ENCODE peak calls at places on chromosomes 11 and 22, in four cellular contexts. T is PC-3; N is CD8-positive, alpha-beta T cell; C is HCT116. L is an unnamed sample.
A peak's percentile ranks its signal among the peaks of the same experiment; 100 is the strongest.

GRCh38 chr11:19519912-19520641 is 192.6 kb upstream of the NAV2 start:
- DNase-seq in T (no peak), N (no peak), C (no peak), L (no peak)

GRCh38 chr11:31160504-31161422 is 208.8 kb downstream of the DCDC1 start:
- DNase-seq in T (peak; percentile 40), N (no peak), C (peak; percentile 18), L (no peak)

GRCh38 chr22:39989633-39990032 is 5.1 kb upstream of the FAM83F start:
- DNase-seq in T (no peak), N (no peak), C (no peak), L (no peak)

GRCh38 chr11:116459233-116459632 is 313.6 kb downstream of the BUD13 start:
- DNase-seq in T (no peak), N (no peak), C (no peak), L (no peak)

GRCh38 chr11:64859542-64860414 is 15.3 kb upstream of the CDC42BPG start:
- DNase-seq in T (no peak), N (peak; percentile 61), C (no peak), L (no peak)

GRCh38 chr22:34781676-34782075 is 284.3 kb upstream of the ISX start:
- DNase-seq in T (no peak), N (no peak), C (no peak), L (no peak)

GRCh38 chr11:46112961-46113617 is 8.2 kb downstream of the PHF21A start:
- DNase-seq in T (peak; percentile 60), N (peak; percentile 18), C (peak; percentile 67), L (peak; percentile 73)

GRCh38 chr11:128476729-128477128 is 110.6 kb downstream of the ETS1 start:
- DNase-seq in T (no peak), N (peak; percentile 80), C (no peak), L (no peak)

GRCh38 chr11:128207861-128208321 is 379.5 kb downstream of the ETS1 start:
- DNase-seq in T (peak; percentile 99), N (no peak), C (peak; percentile 77), L (peak; percentile 94)

GRCh38 chr22:40727607-40728325 is 48.5 kb downstream of the MCHR1 start:
- DNase-seq in T (no peak), N (no peak), C (no peak), L (no peak)

GRCh38 chr11:105315287-105315686 is 175.7 kb upstream of the CARD18 start:
- DNase-seq in T (peak; percentile 60), N (no peak), C (no peak), L (no peak)

GRCh38 chr11:96227244-96227643 is 115.8 kb downstream of the MAML2 start:
- DNase-seq in T (no peak), N (no peak), C (no peak), L (peak; percentile 20)

GRCh38 chr11:75319035-75319877 is 32.2 kb downstream of the ARRB1 start:
- DNase-seq in T (peak; percentile 53), N (no peak), C (no peak), L (no peak)

GRCh38 chr11:4090258-4090657 is 4.3 kb upstream of the RRM1 start:
- DNase-seq in T (no peak), N (peak; percentile 54), C (no peak), L (no peak)

GRCh38 chr22:22037740-22038139 is 55.2 kb upstream of the TOP3B start:
- DNase-seq in T (peak; percentile 6), N (no peak), C (no peak), L (no peak)

GRCh38 chr11:116276051-116277044 is 496.4 kb downstream of the BUD13 start:
- DNase-seq in T (peak; percentile 67), N (peak; percentile 69), C (peak; percentile 72), L (peak; percentile 26)

GRCh38 chr11:112564228-112564955 is 303.7 kb upstream of the PLET1 start:
- DNase-seq in T (peak; percentile 38), N (no peak), C (no peak), L (peak; percentile 15)

GRCh38 chr11:78954261-78954660 is 379.6 kb upstream of the NARS2 start:
- DNase-seq in T (peak; percentile 36), N (no peak), C (no peak), L (no peak)

GRCh38 chr11:126112547-126112946 is 49.9 kb upstream of the CDON start:
- DNase-seq in T (no peak), N (no peak), C (no peak), L (no peak)

GRCh38 chr22:20141186-20142077 is 9.4 kb downstream of the CCDC188 start:
- DNase-seq in T (no peak), N (no peak), C (no peak), L (no peak)

GRCh38 chr11:129283141-129283540 is 91.0 kb upstream of the ARHGAP32 start:
- DNase-seq in T (peak; percentile 90), N (no peak), C (peak; percentile 55), L (peak; percentile 40)

GRCh38 chr11:574632-575323 is 1.5 kb upstream of the PHRF1 start:
- DNase-seq in T (no peak), N (no peak), C (no peak), L (no peak)

GRCh38 chr11:87063982-87064381 is 26.2 kb downstream of the TMEM135 start:
- DNase-seq in T (peak; percentile 56), N (no peak), C (no peak), L (no peak)

GRCh38 chr11:26286472-26287066 is 45.4 kb upstream of the ANO3 start:
- DNase-seq in T (peak; percentile 20), N (no peak), C (no peak), L (peak; percentile 8)

GRCh38 chr11:9176136-9176535 is 84.7 kb upstream of the SCUBE2 start:
- DNase-seq in T (no peak), N (no peak), C (no peak), L (no peak)

GRCh38 chr11:27497284-27497866 is 9.2 kb downstream of the LIN7C start:
- DNase-seq in T (peak; percentile 62), N (no peak), C (no peak), L (no peak)

GRCh38 chr22:49153921-49154320 is 673.8 kb downstream of the BRD1 start:
- DNase-seq in T (no peak), N (no peak), C (no peak), L (no peak)

GRCh38 chr22:20241579-20242392 is 26.3 kb downstream of the RTN4R start:
- DNase-seq in T (no peak), N (peak; percentile 15), C (no peak), L (peak; percentile 12)

GRCh38 chr11:2768471-2769408 is 68.9 kb upstream of the KCNQ1OT1 start:
- DNase-seq in T (peak; percentile 85), N (peak; percentile 8), C (peak; percentile 38), L (peak; percentile 86)

GRCh38 chr22:49614966-49615965 is 212.4 kb downstream of the BRD1 start:
- DNase-seq in T (no peak), N (no peak), C (no peak), L (no peak)

GRCh38 chr11:3944198-3944597 is 88.7 kb downstream of the STIM1 start:
- DNase-seq in T (no peak), N (no peak), C (no peak), L (no peak)

GRCh38 chr11:72786305-72787261 is 7.3 kb downstream of the STARD10 start:
- DNase-seq in T (peak; percentile 81), N (no peak), C (no peak), L (no peak)

GRCh38 chr11:72784662-72785061 is 9.2 kb downstream of the STARD10 start:
- DNase-seq in T (no peak), N (no peak), C (no peak), L (no peak)

GRCh38 chr11:72789493-72790131 is 4.2 kb downstream of the STARD10 start:
- DNase-seq in T (peak; percentile 75), N (no peak), C (no peak), L (no peak)

GRCh38 chr11:72788250-72788649 is 5.6 kb downstream of the STARD10 start:
- DNase-seq in T (no peak), N (no peak), C (no peak), L (no peak)

DNA sequence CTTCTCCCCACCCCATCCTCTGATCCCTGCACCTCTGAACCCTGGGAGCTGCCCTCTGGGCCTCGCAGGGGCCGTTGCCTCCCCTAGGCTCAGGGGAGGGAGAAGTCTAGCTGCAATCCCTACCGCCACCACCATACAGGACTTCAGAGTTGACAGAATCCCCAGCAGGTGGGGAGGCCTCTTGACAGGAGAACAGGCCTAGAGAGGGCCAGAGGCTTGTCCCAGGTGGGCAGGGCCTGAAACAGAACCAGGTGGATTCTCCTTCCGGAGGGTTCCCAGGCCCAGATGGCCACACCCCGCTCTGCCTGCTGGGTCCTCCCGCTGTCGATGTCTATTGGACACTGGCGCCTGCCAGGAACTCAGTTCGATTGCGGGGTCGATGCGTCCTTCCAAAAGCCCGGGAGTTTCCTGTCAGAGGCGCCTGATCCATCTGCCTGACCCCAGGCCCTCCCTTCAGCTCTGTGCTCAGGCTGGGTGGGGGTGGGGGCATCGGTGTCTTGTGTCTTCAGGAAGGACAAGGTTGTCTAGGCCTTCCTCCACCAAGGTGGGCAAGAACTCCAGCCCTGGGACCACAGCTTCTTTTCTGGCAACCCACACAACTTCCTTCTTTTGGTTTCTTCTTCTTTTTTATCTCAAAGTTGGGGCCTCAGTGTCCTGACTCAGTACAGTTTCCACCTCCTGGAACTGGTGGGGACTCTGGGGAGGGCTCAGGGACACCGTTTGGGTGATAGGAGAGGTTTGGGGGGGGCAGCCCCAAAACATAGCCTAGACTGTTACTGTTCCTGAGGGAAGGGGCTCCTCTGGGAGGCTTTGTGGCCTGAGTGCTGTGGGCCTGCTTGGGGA is 6.4 kb downstream of the STARD10 start:
- DNase-seq in T (no peak), N (no peak), C (no peak), L (no peak)
- H3K27ac ChIP-seq in T (peak overlapping the region; percentile 83), N (no peak overlapping the region), C (no peak overlapping the region), L (no peak overlapping the region)

GRCh38 chr11:93829598-93829997 is 20.8 kb downstream of the VSTM5 start:
- DNase-seq in T (no peak), N (no peak), C (no peak), L (no peak)
- TF ChIP-seq CTCF in T (no peak), N (no peak), C (no peak), L (no peak)

DNA sequence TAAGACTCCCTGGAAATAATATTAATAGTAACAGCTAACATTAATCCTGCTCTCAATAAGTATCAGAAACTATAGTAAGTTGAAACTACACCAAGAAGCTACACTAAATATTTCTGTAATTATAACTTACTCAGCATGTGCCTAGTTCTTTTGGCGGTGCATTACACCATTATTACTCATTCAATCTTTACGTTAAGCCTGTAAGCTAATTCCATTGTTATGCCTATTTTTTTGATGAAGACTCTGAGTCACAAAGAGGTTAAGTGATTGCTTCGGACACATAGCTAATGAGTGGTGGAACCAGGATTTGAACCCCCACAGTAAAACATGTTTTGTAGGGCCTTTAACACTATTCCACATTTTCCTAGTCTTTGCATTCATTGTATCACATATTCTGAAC is 111.6 kb downstream of the RASSF10 start:
- DNase-seq in T (peak; percentile 78), N (no peak), C (no peak), L (peak; percentile 86)
- H3K27ac ChIP-seq in T (peak overlapping the region; percentile 88), N (no peak overlapping the region), C (no peak overlapping the region), L (no peak overlapping the region)

DNA sequence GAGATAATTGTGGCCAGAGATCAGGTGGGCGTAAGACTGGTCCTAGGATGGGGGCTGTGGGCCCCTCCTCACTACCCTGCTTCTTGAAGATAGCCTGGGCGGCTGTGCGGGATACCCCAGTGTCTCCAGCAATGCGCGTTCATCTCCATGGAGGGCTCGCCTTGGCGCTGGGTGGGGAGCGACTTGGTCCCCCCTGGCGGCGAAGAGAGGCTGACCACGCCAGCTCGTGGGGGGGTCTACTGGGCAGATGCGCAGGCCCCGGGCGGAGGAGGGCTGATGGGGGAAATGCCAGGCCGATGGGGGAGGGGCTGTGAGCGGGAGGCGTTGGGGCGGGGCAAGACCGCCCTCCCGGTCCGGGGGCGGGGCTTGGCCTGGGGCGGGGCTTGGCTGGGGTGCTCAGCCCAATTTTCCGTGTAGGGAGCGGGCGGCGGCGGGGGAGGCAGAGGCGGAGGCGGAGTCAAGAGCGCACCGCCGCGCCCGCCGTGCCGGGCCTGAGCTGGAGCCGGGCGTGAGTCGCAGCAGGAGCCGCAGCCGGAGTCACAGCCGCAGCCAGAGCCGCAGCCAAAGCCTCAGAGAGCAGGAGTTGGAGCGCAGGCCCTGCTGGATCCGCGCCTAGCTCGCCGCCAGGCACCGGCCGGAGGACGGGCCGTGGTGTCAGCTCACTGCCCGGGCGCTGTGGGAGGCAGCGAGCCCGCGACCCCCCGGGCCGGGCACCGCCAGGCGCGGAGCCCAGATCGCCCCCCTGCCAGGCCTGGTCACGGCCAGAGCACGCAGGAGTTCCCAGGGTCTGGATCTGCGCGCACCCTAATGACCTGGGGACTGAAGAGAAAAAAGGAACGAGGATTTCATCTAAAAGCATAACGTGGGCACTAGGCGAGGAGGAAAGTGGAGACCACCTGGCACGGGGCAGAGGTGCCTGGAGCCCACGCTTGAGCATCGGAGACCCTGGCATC is at the start of gene SLC35E4:
- DNase-seq in T (peak; percentile 83), N (peak; percentile 94), C (peak; percentile 60), L (peak; percentile 84)
- TF ChIP-seq CTCF in T (peak; percentile 23), N (no peak), C (no peak), L (no peak)